ENCODE peak calls at places on chromosomes 2 and 18, in nine cellular contexts. R, H, W, Z, E, J, S, M and G are unnamed samples.

GRCh38 chr2:36484454-36484853 is 113.5 kb downstream of the FEZ2 start:
- DNase-seq in R (no peak), H (no peak), W (no peak), Z (no peak), E (no peak), J (no peak), S (no peak), M (no peak), G (no peak)

GRCh38 chr18:80135136-80135535 is 26.1 kb downstream of the ADNP2 start:
- DNase-seq in R (no peak), H (no peak), W (no peak), Z (no peak), E (no peak), J (no peak), S (no peak), M (no peak), G (no peak)

GRCh38 chr2:12918841-12919445 is 202.2 kb downstream of the TRIB2 start:
- DNase-seq in R (no peak), H (peak; percentile 85), W (no peak), Z (no peak), E (peak; percentile 55), J (no peak), S (no peak), M (no peak), G (no peak)

GRCh38 chr18:1104265-1104792 is 199.7 kb downstream of the ADCYAP1 start:
- DNase-seq in R (no peak), H (peak; percentile 0), W (no peak), Z (no peak), E (peak; percentile 89), J (no peak), S (no peak), M (peak; percentile 75), G (no peak)

GRCh38 chr2:214575030-214575949 is 164.4 kb downstream of the VWC2L start:
- DNase-seq in R (no peak), H (no peak), W (no peak), Z (no peak), E (peak; percentile 63), J (no peak), S (peak; percentile 42), M (no peak), G (peak; percentile 29)

GRCh38 chr2:43347751-43348150 is 121.3 kb upstream of the ZFP36L2 start:
- DNase-seq in R (no peak), H (no peak), W (no peak), Z (no peak), E (no peak), J (no peak), S (no peak), M (no peak), G (no peak)

GRCh38 chr18:61502472-61502871 is 169.2 kb downstream of the CDH20 start:
- DNase-seq in R (no peak), H (peak; percentile 43), W (no peak), Z (no peak), E (peak; percentile 53), J (no peak), S (peak; percentile 24), M (peak; percentile 22), G (peak; percentile 67)

GRCh38 chr2:25590921-25591505 is 82.4 kb downstream of the DTNB start:
- DNase-seq in R (no peak), H (no peak), W (no peak), Z (no peak), E (no peak), J (no peak), S (no peak), M (no peak), G (no peak)

GRCh38 chr2:30664761-30665358 is 142.4 kb downstream of the CAPN13 start:
- DNase-seq in R (no peak), H (peak; percentile 82), W (peak; percentile 50), Z (no peak), E (peak; percentile 96), J (no peak), S (no peak), M (peak; percentile 97), G (peak; percentile 95)

GRCh38 chr2:173989886-173990744 is 24.9 kb upstream of the SP3 start:
- DNase-seq in R (no peak), H (no peak), W (no peak), Z (no peak), E (no peak), J (no peak), S (no peak), M (no peak), G (no peak)

GRCh38 chr2:173997269-173997668 is 32.1 kb upstream of the SP3 start:
- DNase-seq in R (no peak), H (peak; percentile 74), W (no peak), Z (peak; percentile 67), E (no peak), J (no peak), S (peak; percentile 7), M (no peak), G (no peak)

GRCh38 chr18:13308369-13308768 is 89.8 kb downstream of the LDLRAD4 start:
- DNase-seq in R (no peak), H (no peak), W (no peak), Z (no peak), E (no peak), J (no peak), S (no peak), M (no peak), G (no peak)

GRCh38 chr2:100919316-100919715 is 82.8 kb upstream of the RPL31 start:
- DNase-seq in R (peak; percentile 17), H (no peak), W (peak; percentile 55), Z (no peak), E (no peak), J (no peak), S (no peak), M (no peak), G (no peak)

GRCh38 chr2:224849264-224849663 is 133.1 kb upstream of the CCDC195 start:
- DNase-seq in R (no peak), H (no peak), W (no peak), Z (no peak), E (no peak), J (no peak), S (no peak), M (no peak), G (peak; percentile 51)

GRCh38 chr2:176174850-176175728 is 13.4 kb upstream of the HOXD1 start:
- DNase-seq in R (no peak), H (no peak), W (no peak), Z (no peak), E (no peak), J (no peak), S (no peak), M (no peak), G (no peak)

GRCh38 chr2:162317910-162318279 is 589 bp downstream of the IFIH1 start:
- DNase-seq in R (peak; percentile 10), H (peak; percentile 21), W (peak; percentile 70), Z (no peak), E (peak; percentile 56), J (peak; percentile 19), S (no peak), M (peak; percentile 28), G (peak; percentile 45)

GRCh38 chr18:63956755-63957154 is 7.7 kb downstream of the HMSD start:
- DNase-seq in R (no peak), H (no peak), W (no peak), Z (no peak), E (peak; percentile 33), J (no peak), S (no peak), M (no peak), G (peak; percentile 80)

GRCh38 chr2:203720011-203720410 is 13.6 kb downstream of the CD28 start:
- DNase-seq in R (no peak), H (no peak), W (no peak), Z (no peak), E (no peak), J (peak; percentile 54), S (no peak), M (no peak), G (no peak)

GRCh38 chr18:12449040-12449814 is 41.5 kb downstream of the PRELID3A start:
- DNase-seq in R (no peak), H (no peak), W (no peak), Z (no peak), E (no peak), J (no peak), S (no peak), M (no peak), G (no peak)

GRCh38 chr2:56009758-56010534 is 86.4 kb upstream of the EFEMP1 start:
- DNase-seq in R (no peak), H (peak; percentile 70), W (no peak), Z (no peak), E (peak; percentile 53), J (no peak), S (no peak), M (peak; percentile 53), G (peak; percentile 73)

GRCh38 chr2:85826990-85827878 is 61.6 kb downstream of the ST3GAL5 start:
- DNase-seq in R (peak; percentile 79), H (peak; percentile 31), W (peak; percentile 90), Z (peak; percentile 32), E (peak; percentile 57), J (peak; percentile 72), S (peak; percentile 50), M (peak; percentile 66), G (peak; percentile 80)

GRCh38 chr2:143254108-143254507 is 124.9 kb downstream of the ARHGAP15 start:
- DNase-seq in R (no peak), H (no peak), W (no peak), Z (no peak), E (no peak), J (no peak), S (no peak), M (no peak), G (no peak)

GRCh38 chr2:112690853-112691390 is 29.9 kb upstream of the NT5DC4 start:
- DNase-seq in R (peak; percentile 49), H (peak; percentile 69), W (peak; percentile 81), Z (no peak), E (peak; percentile 52), J (peak; percentile 46), S (peak; percentile 49), M (peak; percentile 45), G (peak; percentile 91)

GRCh38 chr2:65215946-65216345 is 11.7 kb upstream of the ACTR2 start:
- DNase-seq in R (no peak), H (no peak), W (no peak), Z (no peak), E (no peak), J (no peak), S (no peak), M (no peak), G (no peak)